ENCODE peak calls at places on chromosomes 4 and X, in five cellular contexts. B, O, R, U and Y are unnamed samples.

GRCh38 chr4:112234952-112235609 is 3.5 kb downstream of the AP1AR start:
- DNase-seq in R (peak; percentile 82), B (peak; percentile 55), U (no peak), O (peak; percentile 69), Y (peak; percentile 81)

GRCh38 chr4:158208931-158209640 is 1.2 kb upstream of the TMEM144 start:
- DNase-seq in B (no peak), R (no peak), U (no peak), O (peak; percentile 46), Y (no peak)

GRCh38 chrX:151240237-151240636 is 63.9 kb downstream of the GPR50 start:
- DNase-seq in B (no peak), R (no peak), U (no peak), O (no peak), Y (no peak)

GRCh38 chr4:19927381-19927780 is 324.3 kb upstream of the SLIT2 start:
- DNase-seq in B (no peak), O (no peak), U (peak; percentile 21), R (no peak), Y (no peak)

GRCh38 chrX:11287505-11287904 is 5.7 kb upstream of the AMELX start:
- DNase-seq in U (no peak), B (no peak), R (no peak), O (no peak), Y (no peak)

GRCh38 chr4:184807797-184808718 is 17.7 kb downstream of the ACSL1 start:
- DNase-seq in B (no peak), R (peak; percentile 48), O (no peak), U (no peak), Y (no peak)

GRCh38 chr4:86032476-86033022 is 327.3 kb downstream of the MAPK10 start:
- DNase-seq in O (no peak), B (no peak), R (no peak), U (no peak), Y (no peak)

GRCh38 chr4:141350122-141350904 is 129.6 kb downstream of the ZNF330 start:
- DNase-seq in O (no peak), R (no peak), U (peak; percentile 13), B (no peak), Y (peak; percentile 87)

GRCh38 chr4:151807220-151807619 is 46.4 kb upstream of the GATB start:
- DNase-seq in R (no peak), O (no peak), B (no peak), U (no peak), Y (peak; percentile 40)

GRCh38 chrX:107324493-107325310 is 118.3 kb downstream of the DNAAF6 start:
- DNase-seq in U (peak; percentile 49), R (peak; percentile 39), B (no peak), O (peak; percentile 25), Y (peak; percentile 22)

GRCh38 chrX:120251471-120252011 is 929 bp downstream of the ZBTB33 start:
- DNase-seq in B (peak; percentile 20), O (peak; percentile 25), U (no peak), R (peak; percentile 48), Y (peak; percentile 42)

DNA sequence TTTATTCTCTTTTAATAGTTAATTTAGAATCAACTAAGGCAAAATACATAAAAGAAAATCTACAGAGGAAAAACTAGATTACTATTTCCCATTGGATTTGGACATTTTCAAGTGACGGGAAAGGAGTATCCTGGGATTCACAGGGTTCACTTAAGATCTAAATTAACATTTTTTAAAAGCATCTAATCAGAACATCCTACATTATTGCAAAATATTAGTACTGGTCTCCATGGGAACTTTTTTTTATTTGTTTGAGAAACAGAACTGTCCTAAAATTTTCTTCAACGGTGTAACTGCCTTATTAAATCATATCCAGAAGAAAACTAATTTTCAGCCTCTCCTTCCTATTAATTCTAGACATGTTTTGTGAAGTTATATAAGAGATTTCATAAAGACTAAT is 69.7 kb downstream of the METTL14 start:
- DNase-seq in O (no peak), U (no peak), B (no peak), R (no peak), Y (no peak)
- H3K4me1 ChIP-seq in O (peaks cover 13% of the 10 kb centered on the region), U (no peaks in the 10 kb centered on the region), B (no peaks in the 10 kb centered on the region), R (peaks cover 50% of the 10 kb centered on the region), Y (no peaks in the 10 kb centered on the region)

GRCh38 chr4:40547446-40548132 is 82.1 kb downstream of the RBM47 start:
- DNase-seq in U (no peak), O (no peak), B (no peak), R (no peak), Y (no peak)

GRCh38 chr4:40546506-40546905 is 83.2 kb downstream of the RBM47 start:
- DNase-seq in B (no peak), O (no peak), R (no peak), U (no peak), Y (peak; percentile 90)

GRCh38 chr4:40544216-40544615 is 85.4 kb downstream of the RBM47 start:
- DNase-seq in R (no peak), O (no peak), U (no peak), B (no peak), Y (no peak)

GRCh38 chr4:40548256-40548655 is 81.4 kb downstream of the RBM47 start:
- DNase-seq in R (no peak), O (no peak), B (no peak), U (no peak), Y (no peak)

GRCh38 chr4:40546972-40547371 is 82.7 kb downstream of the RBM47 start:
- DNase-seq in R (no peak), B (no peak), O (no peak), U (no peak), Y (peak; percentile 42)
- H3K27ac ChIP-seq in R (peak overlapping the region; percentile 82), B (no peak overlapping the region), O (no peak overlapping the region), U (peak overlapping the region; percentile 59), Y (peak overlapping the region; percentile 84)

GRCh38 chr4:126790633-126791032 is 842.1 kb upstream of the INTU start:
- DNase-seq in U (no peak), O (no peak), B (no peak), R (no peak), Y (no peak)

GRCh38 chr4:126799971-126800722 is 832.6 kb upstream of the INTU start:
- DNase-seq in U (no peak), R (no peak), O (no peak), B (no peak), Y (no peak)

GRCh38 chr4:126799471-126799870 is 833.3 kb upstream of the INTU start:
- DNase-seq in U (no peak), R (no peak), O (no peak), B (no peak), Y (no peak)

GRCh38 chr4:126798214-126798613 is 834.5 kb upstream of the INTU start:
- DNase-seq in U (no peak), R (no peak), O (no peak), B (no peak), Y (no peak)

GRCh38 chr4:126794363-126794762 is 838.4 kb upstream of the INTU start:
- DNase-seq in O (no peak), B (no peak), U (no peak), R (no peak), Y (no peak)
- H3K4me1 ChIP-seq in O (no peaks in the 10 kb centered on the region), B (no peaks in the 10 kb centered on the region), U (no peaks in the 10 kb centered on the region), R (no peaks in the 10 kb centered on the region), Y (no peaks in the 10 kb centered on the region)

GRCh38 chr4:38150766-38151165 is 190.6 kb downstream of the PTTG2 start:
- DNase-seq in R (no peak), U (no peak), B (no peak), O (no peak), Y (no peak)
- H3K27ac ChIP-seq in R (no peak overlapping the region), U (no peak overlapping the region), B (no peak overlapping the region), O (no peak overlapping the region), Y (no peak overlapping the region)

GRCh38 chrX:24475480-24475879 is 10.4 kb downstream of the PDK3 start:
- DNase-seq in O (no peak), R (no peak), B (no peak), U (no peak), Y (no peak)

GRCh38 chrX:24483596-24483995 is 18.5 kb downstream of the PDK3 start:
- DNase-seq in O (no peak), B (no peak), U (no peak), R (no peak), Y (no peak)

GRCh38 chrX:24478516-24478915 is 13.4 kb downstream of the PDK3 start:
- DNase-seq in U (no peak), O (no peak), B (no peak), R (no peak), Y (no peak)

GRCh38 chrX:24482823-24483410 is 17.8 kb downstream of the PDK3 start:
- DNase-seq in U (no peak), B (no peak), R (no peak), O (no peak), Y (no peak)

DNA sequence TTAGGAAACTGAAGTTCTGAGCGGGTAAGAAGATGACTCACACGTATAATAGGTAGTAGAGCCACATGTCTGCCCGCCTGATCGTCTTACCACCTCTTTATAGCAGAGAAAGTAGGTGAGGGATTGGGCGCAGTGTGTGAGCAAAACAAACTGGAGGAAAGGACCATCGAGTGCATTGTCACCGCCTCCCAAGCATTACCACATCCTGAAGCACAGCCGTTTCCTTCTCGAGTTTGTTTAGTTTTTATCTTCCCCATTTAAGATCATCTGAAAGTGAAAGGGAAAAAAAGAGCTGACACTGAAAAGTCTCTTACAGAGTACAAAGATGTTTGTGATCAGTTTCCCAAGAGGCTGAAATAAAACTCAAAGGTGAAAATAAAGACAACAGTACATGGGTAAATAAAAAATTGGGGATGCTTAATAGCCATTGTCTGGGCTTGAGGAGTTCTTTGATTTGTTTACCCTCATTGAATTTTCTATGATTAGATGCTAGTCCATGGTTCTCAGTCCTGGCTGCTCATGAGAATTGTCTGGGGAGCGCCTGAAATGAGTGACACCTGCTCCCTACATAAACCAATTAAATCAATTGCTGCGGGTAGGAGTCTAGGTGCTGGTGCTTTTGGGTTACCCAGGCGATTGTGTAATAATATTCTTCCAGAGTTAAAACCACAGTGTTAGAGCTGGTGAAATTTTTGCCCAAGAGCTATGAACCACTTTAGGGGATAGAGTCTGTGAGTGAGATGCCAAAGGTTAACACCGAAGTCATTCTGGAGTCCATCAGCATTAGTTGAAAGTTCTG is 15.0 kb downstream of the PDK3 start:
- DNase-seq in U (no peak), O (peak; percentile 86), R (no peak), B (peak; percentile 89), Y (peak; percentile 67)
- H3K4me1 ChIP-seq in U (no peaks in the 10 kb centered on the region), O (peaks cover 10% of the 10 kb centered on the region), R (no peaks in the 10 kb centered on the region), B (peaks cover 81% of the 10 kb centered on the region), Y (no peaks in the 10 kb centered on the region)

GRCh38 chr4:16171831-16172230 is 54.4 kb downstream of the TAPT1 start:
- DNase-seq in O (no peak), U (no peak), R (peak; percentile 40), B (no peak), Y (no peak)

GRCh38 chr4:16168144-16168543 is 58.1 kb downstream of the TAPT1 start:
- DNase-seq in O (no peak), U (no peak), R (no peak), B (no peak), Y (no peak)

GRCh38 chr4:16165931-16166330 is 60.3 kb downstream of the TAPT1 start:
- DNase-seq in O (no peak), R (no peak), U (no peak), B (no peak), Y (no peak)

GRCh38 chr4:16169491-16169890 is 56.8 kb downstream of the TAPT1 start:
- DNase-seq in O (no peak), U (no peak), B (no peak), R (no peak), Y (no peak)

GRCh38 chr4:16168710-16169388 is 57.4 kb downstream of the TAPT1 start:
- DNase-seq in O (no peak), B (no peak), R (no peak), U (no peak), Y (no peak)
- H3K27ac ChIP-seq in O (no peak overlapping the region), B (no peak overlapping the region), R (no peak overlapping the region), U (no peak overlapping the region), Y (no peak overlapping the region)

GRCh38 chrX:1485033-1485432 is 32.3 kb upstream of the ASMTL start:
- DNase-seq in B (no peak), O (no peak), R (peak; percentile 6), U (no peak), Y (no peak)
- H3K4me1 ChIP-seq in B (peaks cover 46% of the 10 kb centered on the region), O (peaks cover 9% of the 10 kb centered on the region), R (no peaks in the 10 kb centered on the region), U (no peaks in the 10 kb centered on the region), Y (no peaks in the 10 kb centered on the region)